ENCODE peak calls at places on chromosomes 4 and X, in ten cellular contexts. One of them, this sample, is unnamed.
A peak's percentile ranks its signal among the peaks of the same experiment; 100 is the strongest.

GRCh38 chr4:159401791-159402380 is 299.0 kb downstream of the RAPGEF2 start:
- DNase-seq in sigmoid colon: no peak
- DNase-seq in heart right ventricle: no peak
- DNase-seq in mucosa of descending colon: no peak
- DNase-seq in spleen: no peak
- DNase-seq in MM.1S: no peak
- DNase-seq in upper lobe of left lung: no peak
- DNase-seq in tibial artery: no peak
- DNase-seq in lower lobe of right lung: no peak
- DNase-seq in NT2/D1: no peak
- DNase-seq in this sample: no peak

GRCh38 chr4:159296061-159296460 is 193.2 kb downstream of the RAPGEF2 start:
- DNase-seq in sigmoid colon: no peak
- DNase-seq in heart right ventricle: no peak
- DNase-seq in mucosa of descending colon: no peak
- DNase-seq in spleen: no peak
- DNase-seq in MM.1S: no peak
- DNase-seq in upper lobe of left lung: no peak
- DNase-seq in tibial artery: no peak
- DNase-seq in lower lobe of right lung: no peak
- DNase-seq in NT2/D1: no peak
- DNase-seq in this sample: no peak

GRCh38 chrX:46710425-46710824 is 48.5 kb downstream of the SLC9A7 start:
- DNase-seq in sigmoid colon: no peak
- DNase-seq in heart right ventricle: no peak
- DNase-seq in mucosa of descending colon: no peak
- DNase-seq in spleen: no peak
- DNase-seq in MM.1S: no peak
- DNase-seq in upper lobe of left lung: no peak
- DNase-seq in tibial artery: no peak
- DNase-seq in lower lobe of right lung: no peak
- DNase-seq in NT2/D1: no peak
- DNase-seq in this sample: no peak

GRCh38 chrX:40095588-40096394 is 2.0 kb downstream of the BCOR start:
- DNase-seq in sigmoid colon: no peak
- DNase-seq in heart right ventricle: no peak
- DNase-seq in mucosa of descending colon: peak; percentile 47
- DNase-seq in spleen: peak; percentile 87
- DNase-seq in MM.1S: peak; percentile 47
- DNase-seq in upper lobe of left lung: peak; percentile 88
- DNase-seq in tibial artery: no peak
- DNase-seq in lower lobe of right lung: peak; percentile 62
- DNase-seq in NT2/D1: no peak
- DNase-seq in this sample: peak; percentile 74

GRCh38 chr4:71026086-71026485 is 32.6 kb downstream of the DCK start:
- DNase-seq in sigmoid colon: no peak
- DNase-seq in heart right ventricle: peak; percentile 25
- DNase-seq in mucosa of descending colon: no peak
- DNase-seq in spleen: no peak
- DNase-seq in MM.1S: no peak
- DNase-seq in upper lobe of left lung: no peak
- DNase-seq in tibial artery: no peak
- DNase-seq in lower lobe of right lung: no peak
- DNase-seq in NT2/D1: no peak
- DNase-seq in this sample: no peak

GRCh38 chr4:1154523-1155182 is 17.7 kb downstream of the SPON2 start:
- DNase-seq in sigmoid colon: peak; percentile 57
- DNase-seq in heart right ventricle: no peak
- DNase-seq in mucosa of descending colon: peak; percentile 37
- DNase-seq in spleen: no peak
- DNase-seq in MM.1S: no peak
- DNase-seq in upper lobe of left lung: peak; percentile 23
- DNase-seq in tibial artery: peak; percentile 82
- DNase-seq in lower lobe of right lung: peak; percentile 58
- DNase-seq in NT2/D1: no peak
- DNase-seq in this sample: no peak

GRCh38 chrX:38277136-38277535 is 50.2 kb downstream of the RPGR start:
- DNase-seq in sigmoid colon: no peak
- DNase-seq in heart right ventricle: no peak
- DNase-seq in mucosa of descending colon: no peak
- DNase-seq in spleen: no peak
- DNase-seq in MM.1S: no peak
- DNase-seq in upper lobe of left lung: no peak
- DNase-seq in tibial artery: no peak
- DNase-seq in lower lobe of right lung: no peak
- DNase-seq in NT2/D1: no peak
- DNase-seq in this sample: no peak

GRCh38 chr4:2765832-2766526 is 9.8 kb upstream of the TNIP2 start:
- DNase-seq in sigmoid colon: peak; percentile 40
- DNase-seq in heart right ventricle: no peak
- DNase-seq in mucosa of descending colon: no peak
- DNase-seq in spleen: peak; percentile 39
- DNase-seq in MM.1S: no peak
- DNase-seq in upper lobe of left lung: no peak
- DNase-seq in tibial artery: no peak
- DNase-seq in lower lobe of right lung: peak; percentile 7
- DNase-seq in NT2/D1: no peak
- DNase-seq in this sample: no peak

GRCh38 chr4:7328913-7329638 is 105.7 kb downstream of the PSAPL1 start:
- DNase-seq in sigmoid colon: no peak
- DNase-seq in heart right ventricle: peak; percentile 71
- DNase-seq in mucosa of descending colon: no peak
- DNase-seq in spleen: no peak
- DNase-seq in MM.1S: no peak
- DNase-seq in upper lobe of left lung: no peak
- DNase-seq in tibial artery: peak; percentile 47
- DNase-seq in lower lobe of right lung: peak; percentile 71
- DNase-seq in NT2/D1: no peak
- DNase-seq in this sample: peak; percentile 89

GRCh38 chrX:54473993-54474859 is 21.8 kb downstream of the FGD1 start:
- DNase-seq in sigmoid colon: no peak
- DNase-seq in heart right ventricle: no peak
- DNase-seq in mucosa of descending colon: no peak
- DNase-seq in spleen: no peak
- DNase-seq in MM.1S: no peak
- DNase-seq in upper lobe of left lung: no peak
- DNase-seq in tibial artery: no peak
- DNase-seq in lower lobe of right lung: no peak
- DNase-seq in NT2/D1: no peak
- DNase-seq in this sample: peak; percentile 72

GRCh38 chr4:116272336-116272735 is 813.0 kb downstream of the TRAM1L1 start:
- DNase-seq in sigmoid colon: no peak
- DNase-seq in heart right ventricle: no peak
- DNase-seq in mucosa of descending colon: no peak
- DNase-seq in spleen: no peak
- DNase-seq in MM.1S: no peak
- DNase-seq in upper lobe of left lung: no peak
- DNase-seq in tibial artery: no peak
- DNase-seq in lower lobe of right lung: no peak
- DNase-seq in NT2/D1: no peak
- DNase-seq in this sample: no peak

GRCh38 chr4:13642576-13642975 is 15.1 kb upstream of the BOD1L1 start:
- DNase-seq in sigmoid colon: peak; percentile 63
- DNase-seq in heart right ventricle: peak; percentile 10
- DNase-seq in mucosa of descending colon: no peak
- DNase-seq in spleen: no peak
- DNase-seq in MM.1S: no peak
- DNase-seq in upper lobe of left lung: no peak
- DNase-seq in tibial artery: peak; percentile 48
- DNase-seq in lower lobe of right lung: no peak
- DNase-seq in NT2/D1: no peak
- DNase-seq in this sample: no peak
- H3K4me1 ChIP-seq in sigmoid colon: peaks cover 24% of the 10 kb centered on the region
- H3K4me1 ChIP-seq in heart right ventricle: peaks cover 22% of the 10 kb centered on the region
- H3K4me1 ChIP-seq in mucosa of descending colon: no peaks in the 10 kb centered on the region
- H3K4me1 ChIP-seq in spleen: no peaks in the 10 kb centered on the region
- H3K4me1 ChIP-seq in MM.1S: no peaks in the 10 kb centered on the region
- H3K4me1 ChIP-seq in upper lobe of left lung: no peaks in the 10 kb centered on the region
- H3K4me1 ChIP-seq in tibial artery: peaks cover 33% of the 10 kb centered on the region
- H3K4me1 ChIP-seq in lower lobe of right lung: no peaks in the 10 kb centered on the region
- H3K4me1 ChIP-seq in NT2/D1: peaks cover 2% of the 10 kb centered on the region
- H3K4me1 ChIP-seq in this sample: peaks cover 5% of the 10 kb centered on the region

GRCh38 chrX:100649550-100650356 is 5.8 kb downstream of the SRPX2 start:
- DNase-seq in sigmoid colon: peak; percentile 92
- DNase-seq in heart right ventricle: peak; percentile 48
- DNase-seq in mucosa of descending colon: peak; percentile 67
- DNase-seq in spleen: no peak
- DNase-seq in MM.1S: no peak
- DNase-seq in upper lobe of left lung: no peak
- DNase-seq in tibial artery: peak; percentile 80
- DNase-seq in lower lobe of right lung: peak; percentile 45
- DNase-seq in NT2/D1: no peak
- DNase-seq in this sample: peak; percentile 84

GRCh38 chrX:100650841-100651240 is 6.8 kb downstream of the SRPX2 start:
- DNase-seq in sigmoid colon: no peak
- DNase-seq in heart right ventricle: no peak
- DNase-seq in mucosa of descending colon: no peak
- DNase-seq in spleen: no peak
- DNase-seq in MM.1S: no peak
- DNase-seq in upper lobe of left lung: no peak
- DNase-seq in tibial artery: no peak
- DNase-seq in lower lobe of right lung: no peak
- DNase-seq in NT2/D1: no peak
- DNase-seq in this sample: no peak

GRCh38 chrX:100647739-100648138 is 3.7 kb downstream of the SRPX2 start:
- DNase-seq in sigmoid colon: no peak
- DNase-seq in heart right ventricle: no peak
- DNase-seq in mucosa of descending colon: no peak
- DNase-seq in spleen: no peak
- DNase-seq in MM.1S: no peak
- DNase-seq in upper lobe of left lung: no peak
- DNase-seq in tibial artery: no peak
- DNase-seq in lower lobe of right lung: no peak
- DNase-seq in NT2/D1: no peak
- DNase-seq in this sample: no peak

GRCh38 chrX:100647095-100647494 is 3.1 kb downstream of the SRPX2 start:
- DNase-seq in sigmoid colon: no peak
- DNase-seq in heart right ventricle: peak; percentile 4
- DNase-seq in mucosa of descending colon: no peak
- DNase-seq in spleen: no peak
- DNase-seq in MM.1S: no peak
- DNase-seq in upper lobe of left lung: no peak
- DNase-seq in tibial artery: no peak
- DNase-seq in lower lobe of right lung: no peak
- DNase-seq in NT2/D1: no peak
- DNase-seq in this sample: no peak

DNA sequence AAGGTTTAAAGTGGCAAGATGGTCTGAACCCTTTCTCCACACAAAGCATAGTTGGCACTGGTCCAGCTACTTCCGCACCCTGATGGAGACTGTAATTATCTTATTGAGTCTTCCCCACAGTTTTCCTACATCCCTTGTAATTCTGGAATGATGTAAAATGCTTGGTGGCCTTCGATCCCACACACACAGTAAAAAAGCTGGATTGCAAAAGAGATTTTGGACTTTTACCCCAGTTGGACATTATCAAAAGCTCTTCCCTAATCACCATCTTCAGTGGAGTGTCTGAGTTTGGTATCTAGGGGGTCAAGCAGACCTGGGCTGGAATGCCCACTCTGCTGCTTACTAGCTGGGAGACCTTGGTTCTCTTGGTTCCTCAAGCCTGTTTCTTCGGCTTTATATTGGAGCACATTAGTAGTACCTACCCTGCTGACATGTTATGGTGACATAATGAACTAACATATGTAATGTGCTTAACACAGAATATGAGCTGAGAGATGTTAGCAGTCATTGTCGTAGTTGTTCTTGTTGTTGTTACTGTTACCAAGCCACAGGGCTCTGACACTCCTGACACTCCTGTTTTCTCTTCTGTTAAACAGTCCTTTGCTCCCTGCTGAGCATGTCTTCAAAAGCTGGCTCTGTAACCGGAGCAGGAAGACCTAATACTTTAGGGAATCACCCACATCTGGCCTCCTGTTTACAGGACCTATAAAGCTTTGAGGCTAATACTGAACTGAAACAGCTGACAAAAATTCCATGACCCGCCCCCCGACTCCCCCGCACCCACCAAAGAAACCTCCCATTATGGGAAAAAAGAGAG is 4.8 kb downstream of the SRPX2 start:
- DNase-seq in sigmoid colon: no peak
- DNase-seq in heart right ventricle: peak; percentile 21
- DNase-seq in mucosa of descending colon: no peak
- DNase-seq in spleen: no peak
- DNase-seq in MM.1S: no peak
- DNase-seq in upper lobe of left lung: no peak
- DNase-seq in tibial artery: no peak
- DNase-seq in lower lobe of right lung: no peak
- DNase-seq in NT2/D1: no peak
- DNase-seq in this sample: no peak
- H3K4me1 ChIP-seq in sigmoid colon: no peaks in the 10 kb centered on the region
- H3K4me1 ChIP-seq in heart right ventricle: peaks cover 25% of the 10 kb centered on the region
- H3K4me1 ChIP-seq in mucosa of descending colon: peaks cover 12% of the 10 kb centered on the region
- H3K4me1 ChIP-seq in spleen: no peaks in the 10 kb centered on the region
- H3K4me1 ChIP-seq in MM.1S: no peaks in the 10 kb centered on the region
- H3K4me1 ChIP-seq in upper lobe of left lung: no peaks in the 10 kb centered on the region
- H3K4me1 ChIP-seq in tibial artery: peaks cover 21% of the 10 kb centered on the region
- H3K4me1 ChIP-seq in lower lobe of right lung: peaks cover 5% of the 10 kb centered on the region
- H3K4me1 ChIP-seq in NT2/D1: peaks cover 4% of the 10 kb centered on the region
- H3K4me1 ChIP-seq in this sample: no peaks in the 10 kb centered on the region

DNA sequence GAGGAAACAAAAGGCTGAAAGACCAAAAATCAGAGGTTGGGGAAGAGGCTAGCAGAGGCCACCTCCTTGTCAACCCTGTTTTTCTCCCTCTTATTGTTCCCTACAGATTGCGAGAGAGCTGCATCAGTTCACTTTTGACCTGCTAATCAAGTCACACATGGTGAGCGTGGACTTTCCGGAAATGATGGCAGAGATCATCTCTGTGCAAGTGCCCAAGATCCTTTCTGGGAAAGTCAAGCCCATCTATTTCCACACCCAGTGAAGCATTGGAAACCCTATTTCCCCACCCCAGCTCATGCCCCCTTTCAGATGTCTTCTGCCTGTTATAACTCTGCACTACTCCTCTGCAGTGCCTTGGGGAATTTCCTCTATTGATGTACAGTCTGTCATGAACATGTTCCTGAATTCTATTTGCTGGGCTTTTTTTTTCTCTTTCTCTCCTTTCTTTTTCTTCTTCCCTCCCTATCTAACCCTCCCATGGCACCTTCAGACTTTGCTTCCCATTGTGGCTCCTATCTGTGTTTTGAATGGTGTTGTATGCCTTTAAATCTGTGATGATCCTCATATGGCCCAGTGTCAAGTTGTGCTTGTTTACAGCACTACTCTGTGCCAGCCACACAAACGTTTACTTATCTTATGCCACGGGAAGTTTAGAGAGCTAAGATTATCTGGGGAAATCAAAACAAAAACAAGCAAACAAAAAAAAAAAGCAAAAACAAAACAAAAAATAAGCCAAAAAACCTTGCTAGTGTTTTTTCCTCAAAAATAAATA is 179.9 kb downstream of the AR start:
- DNase-seq in sigmoid colon: no peak
- DNase-seq in heart right ventricle: no peak
- DNase-seq in mucosa of descending colon: no peak
- DNase-seq in spleen: no peak
- DNase-seq in MM.1S: no peak
- DNase-seq in upper lobe of left lung: no peak
- DNase-seq in tibial artery: peak; percentile 19
- DNase-seq in lower lobe of right lung: no peak
- DNase-seq in NT2/D1: no peak
- DNase-seq in this sample: no peak
- H3K4me1 ChIP-seq in sigmoid colon: no peaks in the 10 kb centered on the region
- H3K4me1 ChIP-seq in heart right ventricle: peaks cover 49% of the 10 kb centered on the region
- H3K4me1 ChIP-seq in mucosa of descending colon: no peaks in the 10 kb centered on the region
- H3K4me1 ChIP-seq in spleen: no peaks in the 10 kb centered on the region
- H3K4me1 ChIP-seq in MM.1S: no peaks in the 10 kb centered on the region
- H3K4me1 ChIP-seq in upper lobe of left lung: no peaks in the 10 kb centered on the region
- H3K4me1 ChIP-seq in tibial artery: peaks cover 7% of the 10 kb centered on the region
- H3K4me1 ChIP-seq in lower lobe of right lung: no peaks in the 10 kb centered on the region
- H3K4me1 ChIP-seq in NT2/D1: no peaks in the 10 kb centered on the region
- H3K4me1 ChIP-seq in this sample: no peaks in the 10 kb centered on the region

GRCh38 chr4:15586046-15586445 is 69.1 kb downstream of the FBXL5 start:
- DNase-seq in sigmoid colon: no peak
- DNase-seq in heart right ventricle: no peak
- DNase-seq in mucosa of descending colon: no peak
- DNase-seq in spleen: no peak
- DNase-seq in MM.1S: no peak
- DNase-seq in upper lobe of left lung: no peak
- DNase-seq in tibial artery: no peak
- DNase-seq in lower lobe of right lung: no peak
- DNase-seq in NT2/D1: no peak
- DNase-seq in this sample: no peak
- H3K4me1 ChIP-seq in sigmoid colon: no peaks in the 10 kb centered on the region
- H3K4me1 ChIP-seq in heart right ventricle: no peaks in the 10 kb centered on the region
- H3K4me1 ChIP-seq in mucosa of descending colon: no peaks in the 10 kb centered on the region
- H3K4me1 ChIP-seq in spleen: peaks cover 3% of the 10 kb centered on the region
- H3K4me1 ChIP-seq in MM.1S: no peaks in the 10 kb centered on the region
- H3K4me1 ChIP-seq in upper lobe of left lung: peaks cover 9% of the 10 kb centered on the region
- H3K4me1 ChIP-seq in tibial artery: peaks cover 7% of the 10 kb centered on the region
- H3K4me1 ChIP-seq in lower lobe of right lung: no peaks in the 10 kb centered on the region
- H3K4me1 ChIP-seq in NT2/D1: no peaks in the 10 kb centered on the region
- H3K4me1 ChIP-seq in this sample: no peaks in the 10 kb centered on the region